ENCODE peak calls at places on chromosomes 1 and 21, in eight cellular contexts. M is T47D; U is kidney epithelial cell; Y is kidney; D is T-helper 2 cell; E is activated T-cell treated with anti-CD3 and anti-CD28 coated beads, Interleukin-2, amount 50 U/mL, for 72 hours; A is fibroblast of pulmonary artery; K is astrocyte. B is an unnamed sample.

GRCh38 chr1:25804964-25805862 is 5.2 kb downstream of the SELENON start:
- DNase-seq in M (no peak), U (no peak), Y (peak), D (no peak), E (no peak), A (no peak), K (no peak), B (no peak)

GRCh38 chr1:234277161-234277868 is 95.9 kb upstream of the COA6 start:
- DNase-seq in M (no peak), U (no peak), Y (no peak), D (no peak), E (no peak), A (no peak), K (no peak), B (no peak)

GRCh38 chr1:233359431-233359830 is 31.9 kb downstream of the MAP3K21 start:
- DNase-seq in M (no peak), U (peak), Y (no peak), D (no peak), E (no peak), A (no peak), K (no peak), B (no peak)

GRCh38 chr21:42455196-42455595 is 40.8 kb downstream of the RSPH1 start:
- DNase-seq in M (no peak), U (no peak), Y (no peak), D (no peak), E (no peak), A (no peak), K (no peak), B (no peak)

GRCh38 chr1:9315411-9316079 is 22.9 kb downstream of the SPSB1 start:
- DNase-seq in M (no peak), U (peak), Y (no peak), D (peak), E (peak), A (peak), K (peak), B (no peak)

GRCh38 chr21:38495242-38495641 is 3.0 kb downstream of the ERG start:
- DNase-seq in M (no peak), U (no peak), Y (no peak), D (no peak), E (no peak), A (no peak), K (no peak), B (no peak)

GRCh38 chr1:91557039-91557690 is 56.5 kb downstream of the CDC7 start:
- DNase-seq in M (no peak), U (peak), Y (no peak), D (no peak), E (no peak), A (peak), K (peak), B (no peak)

GRCh38 chr1:54940027-54940426 is 40.4 kb upstream of the TMEM61 start:
- DNase-seq in M (no peak), U (no peak), Y (no peak), D (no peak), E (no peak), A (peak), K (no peak), B (no peak)

GRCh38 chr1:17919525-17920439 is 164.6 kb downstream of the ACTL8 start:
- DNase-seq in M (peak), U (peak), Y (no peak), D (no peak), E (no peak), A (peak), K (peak), B (no peak)

GRCh38 chr1:185663332-185663731 is 70.9 kb upstream of the HMCN1 start:
- DNase-seq in M (no peak), U (no peak), Y (no peak), D (no peak), E (no peak), A (peak), K (no peak), B (no peak)

GRCh38 chr1:239250353-239251035 is 135.9 kb upstream of the CHRM3 start:
- DNase-seq in M (peak), U (no peak), Y (no peak), D (no peak), E (no peak), A (no peak), K (peak), B (no peak)

GRCh38 chr1:31934706-31935629 is 3.2 kb downstream of the PTP4A2 start:
- DNase-seq in M (peak), U (no peak), Y (no peak), D (no peak), E (no peak), A (peak), K (peak), B (no peak)

GRCh38 chr1:157301477-157302198 is 163.4 kb upstream of the ETV3 start:
- DNase-seq in M (no peak), U (no peak), Y (no peak), D (no peak), E (no peak), A (no peak), K (no peak), B (no peak)

B was measured in LNCaP clone FGC.